ENCODE peak calls at places on chromosomes 3 and 15, in five cellular contexts. E is A673; L is heart left ventricle; F is CD8-positive, alpha-beta T cell; M is adrenal gland. J is an unnamed sample. For H3K4me1, the result is how much of the 10 kb centered on the place peaks cover.

GRCh38 chr3:33717616-33717865 is 513 bp downstream of the CLASP2 start:
- DNase-seq in E (peak), L (peak), F (peak), M (peak), J (peak)

GRCh38 chr15:68491415-68492106 is 59.6 kb upstream of the ITGA11 start:
- DNase-seq in E (no peak), L (no peak), F (no peak), M (peak), J (no peak)

GRCh38 chr15:74626752-74627692 is 11.4 kb downstream of the CLK3 start:
- DNase-seq in E (no peak), L (no peak), F (no peak), M (peak), J (no peak)

GRCh38 chr3:105823149-105823866 is 45.5 kb downstream of the CBLB start:
- DNase-seq in E (no peak), L (no peak), F (no peak), M (no peak), J (no peak)

GRCh38 chr3:108414007-108414406 is 96.4 kb downstream of the MYH15 start:
- DNase-seq in E (no peak), L (no peak), F (no peak), M (no peak), J (peak)

GRCh38 chr3:172622916-172623700 is 87.8 kb downstream of the NCEH1 start:
- DNase-seq in E (peak), L (no peak), F (peak), M (peak), J (peak)

GRCh38 chr3:23659274-23659673 is 146.5 kb upstream of the UBE2E1 start:
- DNase-seq in E (no peak), L (no peak), F (no peak), M (no peak), J (no peak)

GRCh38 chr3:31550452-31551251 is 17.9 kb downstream of the STT3B start:
- DNase-seq in E (peak), L (no peak), F (no peak), M (no peak), J (no peak)

GRCh38 chr3:4766716-4767499 is 212.3 kb upstream of the BHLHE40 start:
- DNase-seq in E (no peak), L (no peak), F (no peak), M (no peak), J (no peak)

GRCh38 chr3:30894521-30895289 is at the start of gene GADL1:
- DNase-seq in E (peak), L (peak), F (no peak), M (peak), J (peak)

GRCh38 chr3:19972056-19972455 is 25.2 kb downstream of the RAB5A start:
- DNase-seq in E (no peak), L (no peak), F (no peak), M (no peak), J (no peak)

GRCh38 chr3:105431171-105431570 is 64.5 kb downstream of the ALCAM start:
- DNase-seq in E (no peak), L (no peak), F (no peak), M (no peak), J (no peak)

GRCh38 chr3:193960485-193961172 is 175.3 kb upstream of the HES1 start:
- DNase-seq in E (peak), L (no peak), F (no peak), M (no peak), J (no peak)

GRCh38 chr15:44069489-44069888 is 125.6 kb downstream of the FRMD5 start:
- DNase-seq in E (no peak), L (no peak), F (no peak), M (no peak), J (no peak)

GRCh38 chr3:171417813-171418212 is 42.4 kb downstream of the TNIK start:
- DNase-seq in E (no peak), L (peak), F (no peak), M (no peak), J (no peak)

GRCh38 chr15:99998661-99999101 is 265.4 kb upstream of the LYSMD4 start:
- DNase-seq in E (no peak), L (no peak), F (no peak), M (no peak), J (no peak)

GRCh38 chr3:184637705-184638104 is 74.2 kb downstream of the MAGEF1 start:
- DNase-seq in E (no peak), L (no peak), F (no peak), M (no peak), J (no peak)

GRCh38 chr3:43286886-43287301 is 554 bp downstream of the SNRK start:
- DNase-seq in E (peak), L (no peak), F (peak), M (no peak), J (no peak)

GRCh38 chr3:43866529-43867353 is 176.0 kb downstream of the ABHD5 start:
- DNase-seq in E (no peak), L (no peak), F (no peak), M (no peak), J (no peak)

GRCh38 chr3:15535757-15536156 is 14.3 kb upstream of the COLQ start:
- DNase-seq in E (no peak), L (no peak), F (peak), M (no peak), J (no peak)

GRCh38 chr3:64945171-64945684 is 257.4 kb upstream of the ADAMTS9 start:
- DNase-seq in E (peak), L (peak), F (no peak), M (peak), J (peak)

GRCh38 chr3:178422406-178422805 is 113.8 kb upstream of the KCNMB2 start:
- DNase-seq in E (no peak), L (no peak), F (no peak), M (no peak), J (no peak)

GRCh38 chr3:195883801-195884200 is 24.6 kb downstream of the TNK2 start:
- DNase-seq in E (no peak), L (no peak), F (no peak), M (no peak), J (no peak)

GRCh38 chr3:195080125-195080524 is 190.8 kb downstream of the XXYLT1 start:
- DNase-seq in E (no peak), L (no peak), F (no peak), M (no peak), J (no peak)

GRCh38 chr3:23202203-23202920 is 765 bp upstream of the UBE2E2 start:
- DNase-seq in E (peak), L (peak), F (no peak), M (peak), J (peak)

GRCh38 chr15:29740692-29741311 is 81.5 kb downstream of the TJP1 start:
- DNase-seq in E (peak), L (no peak), F (no peak), M (no peak), J (no peak)

DNA sequence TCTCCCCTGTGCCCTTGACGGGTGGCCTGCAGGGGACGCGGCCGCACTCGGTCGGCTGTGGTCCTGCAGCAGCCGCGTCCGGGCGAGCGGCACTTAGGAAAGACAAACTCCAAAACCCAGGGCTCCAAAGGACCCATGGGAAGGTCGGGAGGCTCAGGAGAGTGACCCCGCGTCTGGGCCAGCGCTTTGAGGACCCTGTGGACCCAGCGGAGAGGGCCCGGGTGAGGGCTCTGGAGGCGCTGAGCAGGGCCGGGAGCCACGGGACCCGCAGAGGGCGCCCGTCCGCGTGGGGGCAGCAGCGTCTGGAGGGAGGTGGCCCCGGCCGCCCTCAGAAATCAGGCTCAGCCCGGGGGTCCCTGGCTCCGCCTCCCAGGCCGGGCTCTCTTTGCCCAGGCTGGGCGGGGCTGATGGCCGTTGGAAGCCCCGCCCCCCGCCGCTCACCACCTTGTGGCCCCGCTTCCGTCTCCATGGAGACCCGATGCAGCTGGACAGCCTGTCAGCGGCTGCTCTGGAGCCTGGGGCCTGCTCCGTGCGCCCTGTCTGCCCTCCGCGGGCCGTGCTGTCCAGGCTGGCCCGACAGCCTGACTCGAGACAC is 34.6 kb upstream of the RPL32 start:
- DNase-seq in E (no peak), L (peak), F (no peak), M (peak), J (peak)
- H3K4me3 ChIP-seq in E (no peak), L (no peak), F (no peak), M (no peak), J (peak)

DNA sequence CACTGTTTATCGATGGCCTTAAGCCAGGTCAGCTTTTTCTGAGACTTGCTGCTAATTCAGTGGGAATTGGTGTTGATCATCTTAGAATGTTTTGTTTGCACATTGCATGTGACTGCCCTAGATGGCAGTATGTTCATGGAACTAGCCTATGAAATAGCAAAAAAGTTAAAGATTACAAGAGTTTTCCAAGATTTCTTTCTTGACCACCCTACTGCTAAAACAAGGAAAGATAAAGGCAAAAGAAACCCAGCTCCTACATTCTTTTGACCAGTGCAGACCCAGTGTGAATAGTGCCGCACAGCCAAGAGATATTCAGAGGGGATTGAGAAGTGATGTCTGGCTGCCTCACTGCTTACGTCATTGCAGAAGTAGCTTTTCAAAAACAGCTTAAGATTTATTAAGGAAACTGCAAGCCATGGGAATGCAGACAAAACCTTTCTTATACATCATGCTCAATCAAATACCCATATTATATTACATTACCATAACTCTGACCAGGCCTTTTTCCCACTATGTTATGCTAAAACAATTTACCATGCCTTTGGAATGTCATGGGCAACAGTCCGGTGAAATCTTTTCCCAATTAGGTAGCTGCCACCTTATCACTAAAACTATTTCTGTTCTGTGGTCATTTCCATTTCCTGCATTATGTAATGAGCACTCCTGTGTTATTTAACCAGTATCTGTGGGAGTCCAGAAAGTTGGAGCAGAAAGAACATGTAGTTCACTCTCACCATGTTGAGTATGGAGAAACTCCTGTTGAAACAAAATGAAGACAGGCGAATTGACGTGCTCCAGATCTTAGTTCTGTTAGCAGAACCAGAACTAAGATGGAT is 6.0 kb downstream of the PHLDB2 start:
- DNase-seq in E (peak), L (peak), F (no peak), M (no peak), J (no peak)
- TF ChIP-seq CTCF in E (peak), L (peak), F (no peak), M (no peak), J (no peak)

GRCh38 chr15:31434418-31435255 is 108.0 kb downstream of the KLF13 start:
- DNase-seq in E (no peak), L (no peak), F (peak), M (peak), J (peak)
- H3K4me1 ChIP-seq in E (under half), L (under half), F (half or more), M (under half), J (under half)

DNA sequence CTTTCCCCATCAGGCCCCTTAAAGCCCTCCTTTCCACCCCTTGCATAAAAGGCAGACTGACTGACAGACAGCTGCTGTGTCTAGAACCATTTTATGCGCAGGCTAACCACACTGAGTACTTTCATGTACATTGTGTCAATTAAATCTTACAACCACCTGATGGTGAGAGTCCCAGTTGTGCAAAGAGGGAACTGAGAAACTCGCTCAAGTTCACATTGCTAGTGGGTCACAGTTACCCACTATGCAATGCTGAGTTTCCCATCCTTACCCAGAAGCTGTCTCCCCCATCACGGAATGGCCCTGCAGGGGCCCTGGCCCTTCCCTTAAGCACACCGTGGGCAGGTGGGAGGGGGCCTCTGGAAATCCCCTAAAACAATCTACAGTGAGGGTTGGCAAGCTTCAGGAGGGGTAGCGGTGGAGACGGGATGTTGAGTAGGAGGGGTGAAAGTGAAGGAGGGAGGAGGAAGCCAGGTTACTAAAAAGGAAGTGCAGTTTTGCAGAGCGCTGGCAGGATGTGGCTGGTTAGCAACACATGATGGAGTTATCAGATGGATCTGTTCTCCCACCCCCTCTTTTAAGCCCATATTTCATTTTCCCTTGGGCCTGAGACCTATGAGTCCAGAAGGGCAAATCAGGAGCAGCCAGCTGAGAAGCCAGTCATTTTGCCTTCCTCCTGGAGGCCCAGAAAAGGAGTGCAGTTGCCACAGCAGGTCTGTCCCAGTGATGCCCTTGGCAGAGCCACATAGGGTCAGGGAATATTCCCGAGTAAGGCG is 30.0 kb downstream of the STARD5 start:
- DNase-seq in E (no peak), L (no peak), F (peak), M (no peak), J (no peak)
- H3K4me3 ChIP-seq in E (no peak), L (no peak), F (peak), M (no peak), J (no peak)

DNA sequence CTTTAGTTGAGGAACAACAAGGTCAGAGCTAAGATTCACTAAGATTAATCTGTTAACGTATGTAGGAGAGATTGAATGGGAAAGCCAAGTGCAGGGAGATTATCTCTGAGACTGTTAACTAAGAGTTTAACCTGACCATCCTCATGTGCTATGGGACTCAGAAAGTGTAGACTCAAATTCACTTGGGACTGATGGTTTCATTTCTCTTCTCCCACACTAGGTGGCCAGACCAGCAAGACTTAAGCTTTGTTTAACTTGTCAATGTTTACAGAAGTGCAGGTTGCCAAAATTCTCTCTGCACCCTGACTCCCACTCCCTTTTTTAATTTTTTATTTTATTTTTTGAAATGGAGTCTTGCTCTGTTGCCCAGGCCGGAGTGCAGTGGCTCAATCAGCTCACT is 6.3 kb upstream of the HEXA start:
- DNase-seq in E (no peak), L (no peak), F (no peak), M (no peak), J (no peak)
- TF ChIP-seq CTCF in E (peak), L (no peak), F (no peak), M (no peak), J (no peak)

GRCh38 chr3:45132568-45133211 is 13.5 kb downstream of the CDCP1 start:
- DNase-seq in E (no peak), L (no peak), F (no peak), M (no peak), J (no peak)
- H3K4me1 ChIP-seq in E (under half), L (under half), F (under half), M (under half), J (under half)

DNA sequence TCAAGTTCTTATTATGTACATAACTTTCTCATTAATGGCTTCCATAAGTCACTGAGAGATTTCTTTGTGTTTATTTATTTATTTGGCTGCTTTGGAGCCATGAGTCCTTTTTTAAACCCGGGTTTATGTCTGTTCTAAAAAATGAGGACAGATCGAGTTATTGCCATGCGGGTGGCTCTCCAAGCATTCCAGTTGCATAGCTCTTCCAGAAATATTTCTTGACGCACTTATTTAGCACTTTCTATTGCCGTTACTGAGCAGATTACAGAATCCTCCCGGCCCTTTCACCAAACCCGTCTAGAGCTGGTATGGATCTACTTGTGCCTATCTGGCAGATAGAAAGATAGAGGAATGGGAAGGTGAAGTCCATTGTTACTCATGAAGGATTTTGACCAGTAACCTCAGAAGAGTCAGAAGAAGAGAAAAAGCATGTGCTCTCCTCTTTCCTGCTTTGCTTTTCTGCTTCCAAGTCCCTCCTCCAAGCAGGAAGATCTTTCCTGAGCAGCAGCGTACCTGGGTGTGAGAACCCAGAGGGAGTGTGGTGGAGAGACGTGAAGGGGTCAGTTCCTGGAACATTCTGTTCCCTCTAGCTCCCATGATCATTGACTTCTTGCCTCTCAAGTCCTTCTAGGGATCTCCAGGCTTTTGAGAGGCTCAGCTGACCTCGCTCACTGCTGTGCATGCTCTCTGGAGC is 112.8 kb downstream of the LPP start:
- DNase-seq in E (no peak), L (no peak), F (no peak), M (peak), J (peak)
- H3K4me3 ChIP-seq in E (no peak), L (no peak), F (no peak), M (no peak), J (no peak)

DNA sequence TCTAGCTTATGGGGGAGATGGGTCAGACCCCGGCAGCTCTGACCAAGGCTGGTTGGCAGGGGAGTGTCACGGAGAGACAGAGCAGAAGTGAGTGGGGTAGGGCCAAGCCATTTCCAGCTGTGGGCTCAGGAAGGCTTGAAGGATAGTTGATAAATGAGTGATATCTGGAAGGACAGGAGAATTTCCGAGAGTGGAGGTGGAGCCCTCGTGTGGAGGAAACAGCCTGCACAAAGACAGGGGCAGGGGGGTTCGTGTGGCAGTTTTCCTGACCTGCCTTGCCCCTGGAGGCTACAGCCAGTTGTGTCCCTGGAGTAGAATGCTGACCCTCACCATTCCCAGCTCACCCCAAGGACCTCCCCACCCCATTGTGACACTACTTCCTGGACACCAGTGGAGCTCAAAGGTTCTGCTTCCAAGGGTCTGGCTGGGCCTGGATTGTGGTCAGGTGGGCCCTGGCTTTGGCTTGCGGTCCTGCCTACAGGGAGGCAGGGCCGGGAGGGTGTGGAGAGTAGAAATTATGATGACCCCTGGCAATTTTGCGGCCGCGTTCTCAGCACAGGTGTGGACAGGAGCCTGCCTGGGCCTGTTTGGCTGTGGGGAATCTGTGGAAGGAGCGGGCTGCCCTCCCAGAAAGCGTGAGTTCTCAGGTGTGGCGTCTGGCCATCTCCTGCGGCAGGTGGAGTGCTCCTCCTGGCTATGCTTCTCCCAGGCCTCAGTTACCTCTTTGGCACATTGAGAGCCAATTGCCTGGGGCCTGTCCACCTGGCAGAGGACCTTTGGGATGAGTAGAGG is at the start of gene SLC22A14:
- DNase-seq in E (no peak), L (no peak), F (no peak), M (no peak), J (no peak)
- TF ChIP-seq CTCF in E (peak), L (no peak), F (no peak), M (no peak), J (no peak)

DNA sequence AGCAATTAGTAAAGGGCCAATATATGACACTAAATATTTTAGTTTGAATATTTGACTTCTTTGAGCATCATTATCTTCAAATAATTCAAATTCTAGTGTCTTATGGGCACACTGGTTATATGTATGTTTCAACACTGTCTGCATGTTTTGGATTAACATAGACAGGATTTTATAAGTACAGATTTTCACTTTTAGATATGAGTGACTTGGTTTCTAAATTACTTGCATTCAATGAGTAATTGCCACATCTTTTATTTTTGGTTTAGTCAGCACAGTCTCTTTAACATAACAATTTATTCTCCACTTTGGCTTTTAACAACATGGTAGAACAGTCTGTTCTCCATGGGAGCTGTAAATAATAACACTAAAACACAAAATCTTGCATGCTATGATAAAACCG is 674.8 kb downstream of the TBL1XR1 start:
- DNase-seq in E (no peak), L (no peak), F (no peak), M (no peak), J (no peak)
- H3K4me1 ChIP-seq in E (under half), L (under half), F (under half), M (under half), J (under half)

J was measured in testis.